ENCODE peak calls at places on chromosomes 13 and 19, in seven cellular contexts. N is HTR-8/SVneo, D is cardiac fibroblast, V is Calu3, C is ELF-1, M is GDM1, A is posterior cingulate gyrus. Y is an unnamed sample.

GRCh38 chr19:11446652-11447301 is 11.3 kb downstream of the PRKCSH start:
- DNase-seq in V (peak), M (no peak), N (peak), D (peak), A (peak), C (peak), Y (peak)

GRCh38 chr13:35781661-35782060 is 305.2 kb upstream of the MAB21L1 start:
- DNase-seq in N (no peak), A (no peak), C (no peak), D (no peak), M (no peak), V (no peak), Y (no peak)

GRCh38 chr19:24046550-24046949 is 40.4 kb upstream of the ZNF254 start:
- DNase-seq in D (no peak), C (no peak), M (no peak), V (no peak), N (no peak), A (no peak), Y (no peak)

GRCh38 chr13:47036291-47037008 is 139.6 kb upstream of the HTR2A start:
- DNase-seq in A (no peak), M (no peak), V (peak), N (no peak), C (no peak), D (no peak), Y (no peak)

GRCh38 chr19:46299695-46300094 is 2.9 kb downstream of the HIF3A start:
- DNase-seq in D (no peak), N (no peak), V (no peak), M (no peak), A (no peak), C (no peak), Y (no peak)

GRCh38 chr19:16078311-16078758 is 2.0 kb downstream of the TPM4 start:
- DNase-seq in V (no peak), N (no peak), A (peak), C (peak), D (no peak), M (no peak), Y (no peak)

GRCh38 chr13:93182406-93182805 is 44.2 kb upstream of the GPC6 start:
- DNase-seq in V (no peak), A (no peak), D (peak), N (no peak), C (no peak), M (no peak), Y (no peak)

GRCh38 chr13:106734185-106734584 is 166.2 kb upstream of the ARGLU1 start:
- DNase-seq in D (no peak), N (no peak), M (no peak), V (no peak), A (no peak), C (no peak), Y (no peak)

GRCh38 chr19:6259312-6259861 is 20.4 kb downstream of the MLLT1 start:
- DNase-seq in N (no peak), D (no peak), M (no peak), A (peak), V (no peak), C (no peak), Y (no peak)

GRCh38 chr13:109687559-109688448 is 98.6 kb downstream of the IRS2 start:
- DNase-seq in V (no peak), N (no peak), M (no peak), D (no peak), A (no peak), C (peak), Y (no peak)

GRCh38 chr19:41548954-41549688 is 26.8 kb upstream of the CEACAM21 start:
- DNase-seq in N (no peak), A (no peak), D (peak), V (no peak), C (no peak), M (peak), Y (no peak)

GRCh38 chr19:21848706-21849105 is 12.7 kb upstream of the ZNF43 start:
- DNase-seq in N (no peak), A (no peak), C (no peak), D (peak), V (no peak), M (no peak), Y (no peak)

GRCh38 chr13:94305934-94306333 is 173.5 kb downstream of the DCT start:
- DNase-seq in M (no peak), D (no peak), A (no peak), V (no peak), N (no peak), C (no peak), Y (no peak)

GRCh38 chr13:29936051-29936813 is 85.8 kb upstream of the UBL3 start:
- DNase-seq in M (peak), C (no peak), A (no peak), V (no peak), D (no peak), N (no peak), Y (no peak)

GRCh38 chr13:113852536-113853517 is 11.0 kb downstream of the GAS6 start:
- DNase-seq in D (no peak), V (no peak), M (no peak), N (no peak), C (peak), A (peak), Y (no peak)

GRCh38 chr13:50255639-50256038 is 240.4 kb downstream of the KCNRG start:
- DNase-seq in A (no peak), M (no peak), V (no peak), D (no peak), C (no peak), N (no peak), Y (no peak)

GRCh38 chr19:58277748-58278147 is 1.0 kb upstream of the ZNF8 start:
- DNase-seq in N (no peak), M (no peak), D (no peak), A (no peak), V (no peak), C (no peak), Y (no peak)

GRCh38 chr19:6378036-6378435 is 2.3 kb upstream of the PSPN start:
- DNase-seq in D (peak), C (peak), M (no peak), V (no peak), A (no peak), N (no peak), Y (no peak)

GRCh38 chr19:18317998-18318800 is 4.7 kb downstream of the LSM4 start:
- DNase-seq in M (peak), C (no peak), N (no peak), V (no peak), D (no peak), A (no peak), Y (no peak)

GRCh38 chr19:38207543-38207942 is 16.5 kb downstream of the DPF1 start:
- DNase-seq in A (peak), V (no peak), C (no peak), M (no peak), D (no peak), N (no peak), Y (no peak)

GRCh38 chr13:108104736-108105135 is 110.6 kb downstream of the LIG4 start:
- DNase-seq in M (no peak), N (no peak), D (no peak), C (no peak), A (no peak), V (no peak), Y (no peak)

GRCh38 chr19:51697169-51697776 is 4.1 kb downstream of the SPACA6 start:
- DNase-seq in A (no peak), D (no peak), M (no peak), V (no peak), C (no peak), N (no peak), Y (peak)

GRCh38 chr19:39448271-39448670 is 2.9 kb downstream of the SUPT5H start:
- DNase-seq in V (no peak), A (no peak), N (no peak), D (no peak), M (no peak), C (no peak), Y (no peak)

GRCh38 chr19:4473708-4474503 is 1.8 kb downstream of the HDGFL2 start:
- DNase-seq in D (no peak), M (no peak), V (no peak), A (no peak), C (peak), N (no peak), Y (no peak)

GRCh38 chr19:40736661-40737060 is 13.6 kb downstream of the ACTMAP start:
- DNase-seq in N (no peak), M (no peak), C (no peak), D (no peak), A (peak), V (no peak), Y (no peak)

GRCh38 chr13:35598790-35599369 is 122.4 kb upstream of the MAB21L1 start:
- DNase-seq in C (no peak), V (no peak), M (no peak), D (peak), N (no peak), A (no peak), Y (no peak)

GRCh38 chr13:73993661-73994060 is 140.5 kb downstream of the KLF12 start:
- DNase-seq in C (no peak), D (no peak), N (no peak), V (no peak), M (no peak), A (no peak), Y (no peak)

GRCh38 chr19:31314849-31315620 is 34.2 kb downstream of the TSHZ3 start:
- DNase-seq in N (no peak), M (no peak), C (no peak), D (peak), V (no peak), A (peak), Y (no peak)

GRCh38 chr13:24162604-24163003 is 2.1 kb downstream of the SPATA13 start:
- DNase-seq in V (no peak), C (no peak), M (no peak), A (no peak), D (no peak), N (no peak), Y (no peak)

GRCh38 chr13:103190841-103191240 is 124.6 kb upstream of the SLC10A2 start:
- DNase-seq in V (no peak), D (no peak), A (no peak), C (no peak), N (no peak), M (no peak), Y (no peak)

Y was measured in frontal cortex.